ENCODE peak calls at places on chromosome 1, in ten cellular contexts. R is psoas muscle, G is left ventricle myocardium inferior, C is heart left ventricle, I is A549, V is thyroid gland, E is ovary, U is thoracic aorta, L is body of pancreas, N is hepatocyte. X is an unnamed sample.

GRCh38 chr1:239722080-239722479 is 335.7 kb downstream of the CHRM3 start:
- DNase-seq in R (no peak), G (no peak), C (no peak), I (no peak), V (no peak), E (no peak), U (no peak), L (no peak), N (no peak), X (no peak)

GRCh38 chr1:8875216-8875861 is 3.1 kb downstream of the ENO1 start:
- DNase-seq in R (no peak), G (no peak), C (peak; percentile 26), I (no peak), V (no peak), E (no peak), U (no peak), L (no peak), N (no peak), X (no peak)

GRCh38 chr1:12345350-12346217 is 115.8 kb downstream of the VPS13D start:
- DNase-seq in R (no peak), G (no peak), C (no peak), I (no peak), V (no peak), E (no peak), U (no peak), L (no peak), N (no peak), X (no peak)

GRCh38 chr1:114828251-114828650 is 26.4 kb upstream of the SYCP1 start:
- DNase-seq in R (no peak), G (no peak), C (no peak), I (no peak), V (no peak), E (no peak), U (no peak), L (no peak), N (no peak), X (no peak)

GRCh38 chr1:240854367-240854766 is 242.4 kb upstream of the GREM2 start:
- DNase-seq in R (no peak), G (no peak), C (no peak), I (no peak), V (no peak), E (no peak), U (no peak), L (no peak), N (no peak), X (no peak)

GRCh38 chr1:24391882-24392603 is 21.5 kb downstream of the STPG1 start:
- DNase-seq in R (peak; percentile 74), G (peak; percentile 49), C (peak; percentile 63), I (peak; percentile 59), V (peak; percentile 68), E (peak; percentile 24), U (no peak), L (peak; percentile 61), N (peak; percentile 82), X (peak; percentile 48)

GRCh38 chr1:187051618-187052232 is 223.0 kb downstream of the PLA2G4A start:
- DNase-seq in R (no peak), G (no peak), C (no peak), I (peak; percentile 18), V (no peak), E (no peak), U (no peak), L (peak; percentile 6), N (peak; percentile 57), X (no peak)

GRCh38 chr1:25031966-25032667 is 102.0 kb upstream of the RUNX3 start:
- DNase-seq in R (no peak), G (peak; percentile 42), C (peak; percentile 34), I (no peak), V (peak; percentile 24), E (no peak), U (no peak), L (peak; percentile 67), N (no peak), X (peak; percentile 69)

GRCh38 chr1:207494171-207494570 is 1.8 kb upstream of the CR1 start:
- DNase-seq in R (no peak), G (no peak), C (no peak), I (no peak), V (no peak), E (no peak), U (no peak), L (no peak), N (no peak), X (no peak)

GRCh38 chr1:87986154-87986914 is 657.7 kb downstream of the LMO4 start:
- DNase-seq in R (no peak), G (no peak), C (no peak), I (no peak), V (no peak), E (no peak), U (no peak), L (no peak), N (no peak), X (no peak)
- TF ChIP-seq CTCF in R (no peak), G (no peak), C (no peak), I (peak; percentile 15), V (no peak), E (no peak), U (no peak), L (no peak), N (peak; percentile 10), X (no peak)

GRCh38 chr1:40519517-40519916 is 10.9 kb downstream of the EXO5 start:
- DNase-seq in R (no peak), G (no peak), C (no peak), I (no peak), V (no peak), E (no peak), U (no peak), L (no peak), N (no peak), X (no peak)
- H3K9me3 ChIP-seq in R (peaks cover 6% of the 10 kb centered on the region), G (peaks cover 40% of the 10 kb centered on the region), C (peaks cover 48% of the 10 kb centered on the region), I (peaks cover 64% of the 10 kb centered on the region), V (no peaks in the 10 kb centered on the region), E (peaks cover 4% of the 10 kb centered on the region), U (peaks cover 16% of the 10 kb centered on the region), L (no peaks in the 10 kb centered on the region), N (peaks cover under 1% of the 10 kb centered on the region), X (peaks cover 5% of the 10 kb centered on the region)

GRCh38 chr1:232627171-232627570 is 2.8 kb downstream of the SIPA1L2 start:
- DNase-seq in R (no peak), G (no peak), C (no peak), I (no peak), V (no peak), E (no peak), U (no peak), L (no peak), N (no peak), X (no peak)

GRCh38 chr1:232626452-232626851 is 3.5 kb downstream of the SIPA1L2 start:
- DNase-seq in R (no peak), G (no peak), C (no peak), I (no peak), V (no peak), E (no peak), U (no peak), L (no peak), N (no peak), X (no peak)

GRCh38 chr1:232627645-232628334 is 2.1 kb downstream of the SIPA1L2 start:
- DNase-seq in R (no peak), G (no peak), C (no peak), I (peak; percentile 64), V (peak; percentile 27), E (no peak), U (no peak), L (no peak), N (peak; percentile 73), X (no peak)

GRCh38 chr1:232624892-232625291 is 5.0 kb downstream of the SIPA1L2 start:
- DNase-seq in R (no peak), G (no peak), C (no peak), I (no peak), V (no peak), E (no peak), U (no peak), L (no peak), N (no peak), X (no peak)

DNA sequence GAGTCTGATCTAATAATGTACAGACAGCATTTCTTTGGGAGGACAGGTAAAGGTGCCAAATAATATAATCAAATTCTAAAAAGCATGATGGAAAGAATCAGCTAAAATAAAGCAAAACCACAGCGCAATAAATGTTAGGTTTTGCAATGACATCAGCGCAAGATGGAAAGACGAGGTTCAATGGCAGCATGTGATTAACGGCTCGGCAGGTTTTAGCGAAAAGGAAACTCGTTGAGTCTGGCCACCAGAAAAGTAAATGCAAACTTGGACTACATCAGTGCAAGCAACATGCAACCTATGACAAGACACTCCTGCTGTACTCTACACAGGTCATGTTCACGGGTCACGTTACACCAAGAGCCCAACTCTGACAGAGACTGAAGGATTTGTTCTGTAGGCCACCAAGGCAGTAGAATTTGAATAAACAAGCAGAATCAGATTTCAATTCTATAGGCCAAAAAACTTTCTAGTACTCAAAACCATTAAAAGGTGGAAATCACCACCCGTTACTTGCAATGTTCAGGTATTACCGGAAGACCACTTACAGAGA is 4.5 kb downstream of the SIPA1L2 start:
- DNase-seq in R (no peak), G (no peak), C (no peak), I (no peak), V (no peak), E (no peak), U (no peak), L (no peak), N (no peak), X (no peak)
- H3K27ac ChIP-seq in R (peak overlapping the region; percentile 38), G (peak overlapping the region; percentile 43), C (no peak overlapping the region), I (no peak overlapping the region), V (no peak overlapping the region), E (no peak overlapping the region), U (no peak overlapping the region), L (no peak overlapping the region), N (no peak overlapping the region), X (no peak overlapping the region)

GRCh38 chr1:31837441-31838158 is 21.8 kb upstream of the SPOCD1 start:
- DNase-seq in R (no peak), G (no peak), C (no peak), I (no peak), V (no peak), E (no peak), U (no peak), L (no peak), N (no peak), X (no peak)

GRCh38 chr1:31831397-31832378 is 15.9 kb upstream of the SPOCD1 start:
- DNase-seq in R (no peak), G (no peak), C (no peak), I (no peak), V (no peak), E (no peak), U (no peak), L (no peak), N (no peak), X (no peak)

GRCh38 chr1:31835415-31835814 is 19.6 kb upstream of the SPOCD1 start:
- DNase-seq in R (no peak), G (no peak), C (no peak), I (no peak), V (no peak), E (no peak), U (no peak), L (no peak), N (no peak), X (no peak)

GRCh38 chr1:31836638-31837037 is 20.8 kb upstream of the SPOCD1 start:
- DNase-seq in R (no peak), G (no peak), C (no peak), I (no peak), V (no peak), E (no peak), U (no peak), L (no peak), N (no peak), X (no peak)

DNA sequence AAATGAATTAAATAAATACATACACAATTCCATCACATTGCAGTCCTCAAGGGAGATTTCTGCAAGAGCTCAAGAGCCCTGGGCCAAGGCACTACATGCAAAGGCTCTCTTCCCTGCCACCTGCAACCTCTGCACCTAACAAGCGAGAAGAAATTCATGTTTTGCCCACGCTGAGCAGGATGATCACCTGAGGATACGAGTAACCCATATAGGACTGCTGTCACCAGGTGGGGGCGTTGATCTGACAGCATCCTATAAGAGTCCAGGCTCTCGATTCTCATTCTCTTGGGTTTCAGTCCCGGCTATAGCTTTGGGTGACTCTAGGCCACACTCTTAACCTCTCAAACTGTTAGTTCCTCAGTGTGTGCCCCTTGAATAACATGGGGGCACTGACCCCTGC is 18.7 kb upstream of the SPOCD1 start:
- DNase-seq in R (no peak), G (no peak), C (no peak), I (no peak), V (no peak), E (no peak), U (no peak), L (no peak), N (no peak), X (no peak)
- TF ChIP-seq CTCF in R (no peak), G (no peak), C (no peak), I (no peak), V (no peak), E (no peak), U (no peak), L (no peak), N (no peak), X (no peak)

X was measured in lung.